ENCODE peak calls at places on chromosomes 7 and 10, in nine cellular contexts. G is astrocyte of the spinal cord, U is colonic mucosa, M is PC-3, Q is Panc1, J is HFF-Myc, L is MM.1S, C is fibroblast of mammary gland, A is GM12865. P is an unnamed sample.

GRCh38 chr7:129574487-129574886 is 37.0 kb upstream of the NRF1 start:
- DNase-seq in C (peak), G (peak), M (peak), J (peak), L (no peak), U (no peak), A (no peak), Q (no peak), P (peak)

GRCh38 chr10:55449981-55450380 is 649.0 kb upstream of the PCDH15 start:
- DNase-seq in M (peak), Q (no peak), J (no peak), A (no peak), L (no peak), C (no peak), U (no peak), G (no peak), P (no peak)

GRCh38 chr10:129792864-129793263 is 171.2 kb downstream of the EBF3 start:
- DNase-seq in Q (no peak), M (no peak), G (no peak), C (no peak), U (no peak), J (no peak), L (no peak), A (no peak), P (no peak)

GRCh38 chr10:103104721-103105120 is 88.4 kb downstream of the NT5C2 start:
- DNase-seq in G (no peak), A (no peak), M (peak), U (no peak), L (no peak), J (no peak), Q (no peak), C (no peak), P (no peak)

GRCh38 chr7:2372724-2373123 is 18.1 kb downstream of the EIF3B start:
- DNase-seq in J (no peak), U (no peak), Q (no peak), M (no peak), A (no peak), G (no peak), L (no peak), C (no peak), P (no peak)

GRCh38 chr7:41880107-41880506 is 177.2 kb upstream of the INHBA start:
- DNase-seq in L (no peak), G (peak), A (no peak), U (no peak), Q (no peak), M (peak), J (peak), C (peak), P (peak)

GRCh38 chr7:87475359-87476178 is at the start of gene ABCB4:
- DNase-seq in Q (no peak), J (no peak), M (no peak), A (peak), L (no peak), U (no peak), C (no peak), G (peak), P (no peak)

GRCh38 chr7:75979361-75980125 is 14.9 kb downstream of the TMEM120A start:
- DNase-seq in G (no peak), A (no peak), U (peak), J (no peak), M (no peak), Q (no peak), C (no peak), L (no peak), P (no peak)

GRCh38 chr10:70952921-70953320 is 64.6 kb upstream of the PCBD1 start:
- DNase-seq in M (no peak), J (no peak), A (no peak), Q (no peak), U (no peak), L (no peak), C (no peak), G (no peak), P (no peak)

GRCh38 chr10:110642204-110642979 is 1.7 kb upstream of the RBM20 start:
- DNase-seq in Q (no peak), M (no peak), G (no peak), C (no peak), L (no peak), J (no peak), U (no peak), A (no peak), P (no peak)

GRCh38 chr7:18494821-18495408 is 634 bp upstream of the HDAC9 start:
- DNase-seq in J (no peak), U (no peak), G (peak), L (peak), A (peak), C (peak), Q (no peak), M (no peak), P (no peak)

GRCh38 chr7:37659971-37660370 is 23.6 kb upstream of the GPR141 start:
- DNase-seq in J (no peak), A (no peak), C (no peak), M (no peak), G (no peak), Q (no peak), L (no peak), U (no peak), P (no peak)

GRCh38 chr10:127071126-127071525 is 125.3 kb downstream of the INSYN2A start:
- DNase-seq in U (no peak), L (no peak), M (no peak), J (no peak), Q (no peak), A (no peak), C (no peak), G (no peak), P (no peak)

GRCh38 chr7:130352335-130353074 is 7.9 kb downstream of the CPA5 start:
- DNase-seq in J (no peak), A (no peak), L (no peak), M (peak), G (peak), C (peak), Q (no peak), U (no peak), P (peak)

GRCh38 chr7:46173526-46174191 is 252.6 kb upstream of the IGFBP3 start:
- DNase-seq in G (no peak), L (no peak), Q (no peak), M (no peak), C (no peak), U (no peak), J (no peak), A (no peak), P (no peak)

GRCh38 chr10:73901261-73901660 is 9.7 kb upstream of the PLAU start:
- DNase-seq in J (no peak), L (no peak), M (no peak), Q (no peak), C (no peak), A (no peak), U (no peak), G (no peak), P (no peak)

GRCh38 chr10:53997953-53998352 is 803.1 kb downstream of the PCDH15 start:
- DNase-seq in C (no peak), L (no peak), G (no peak), M (peak), U (no peak), A (no peak), Q (no peak), J (no peak), P (no peak)

GRCh38 chr10:55979203-55979602 is 381.9 kb downstream of the ZWINT start:
- DNase-seq in C (no peak), M (no peak), Q (no peak), J (no peak), G (no peak), A (no peak), U (no peak), L (no peak), P (no peak)

GRCh38 chr7:159103382-159104187 is 41.1 kb downstream of the VIPR2 start:
- DNase-seq in A (no peak), Q (no peak), U (no peak), M (no peak), G (no peak), L (no peak), C (no peak), J (no peak), P (no peak)

GRCh38 chr7:138226001-138226476 is 149.8 kb downstream of the AKR1D1 start:
- DNase-seq in L (no peak), J (no peak), G (peak), M (peak), A (no peak), Q (no peak), C (no peak), U (peak), P (peak)

GRCh38 chr10:13642293-13642692 is 55.5 kb downstream of the PRPF18 start:
- DNase-seq in U (no peak), L (no peak), Q (no peak), J (no peak), G (no peak), A (no peak), M (no peak), C (no peak), P (no peak)

GRCh38 chr10:93514496-93514895 is 18.1 kb downstream of the CEP55 start:
- DNase-seq in G (no peak), M (no peak), C (no peak), U (no peak), Q (no peak), L (no peak), J (no peak), A (no peak), P (no peak)

GRCh38 chr10:104614245-104614831 is 26.8 kb upstream of the SORCS3 start:
- DNase-seq in C (peak), M (peak), Q (no peak), G (peak), J (no peak), U (peak), L (peak), A (peak), P (no peak)

GRCh38 chr7:69388462-69389137 is 209.7 kb upstream of the AUTS2 start:
- DNase-seq in J (no peak), Q (no peak), G (no peak), M (no peak), L (no peak), U (no peak), C (no peak), A (no peak), P (no peak)

GRCh38 chr10:11782793-11783557 is 40.2 kb upstream of the PROSER2 start:
- DNase-seq in C (peak), A (peak), L (peak), M (peak), U (no peak), G (peak), J (peak), Q (peak), P (peak)

GRCh38 chr10:287814-288213 is 152.6 kb downstream of the ZMYND11 start:
- DNase-seq in L (no peak), M (peak), U (no peak), C (no peak), J (no peak), Q (no peak), G (no peak), A (no peak), P (no peak)

GRCh38 chr10:93815304-93816091 is 57.8 kb downstream of the LGI1 start:
- DNase-seq in Q (no peak), U (no peak), J (no peak), L (no peak), G (peak), M (peak), C (no peak), A (peak), P (no peak)

GRCh38 chr7:49295136-49295535 is 370.8 kb downstream of the CDC14C start:
- DNase-seq in J (no peak), U (no peak), M (peak), Q (no peak), A (no peak), L (peak), C (peak), G (peak), P (no peak)

GRCh38 chr7:99469381-99470065 is 3.2 kb upstream of the ZNF789 start:
- DNase-seq in U (no peak), L (no peak), G (no peak), J (no peak), M (no peak), A (no peak), Q (no peak), C (peak), P (no peak)

GRCh38 chr7:48085433-48085791 is 3.7 kb upstream of the UPP1 start:
- DNase-seq in J (no peak), L (no peak), C (no peak), Q (no peak), U (no peak), M (no peak), A (peak), G (no peak), P (no peak)

GRCh38 chr7:2802504-2803341 is 41.4 kb downstream of the GNA12 start:
- DNase-seq in Q (peak), G (peak), M (peak), A (no peak), U (no peak), C (peak), L (no peak), J (no peak), P (no peak)

GRCh38 chr7:140923358-140924006 is 1.2 kb downstream of the BRAF start:
- DNase-seq in J (no peak), Q (no peak), L (no peak), M (peak), C (peak), G (peak), U (peak), A (peak), P (no peak)

GRCh38 chr10:27890971-27891370 is 107.9 kb downstream of the ODAD2 start:
- DNase-seq in Q (no peak), G (no peak), U (no peak), L (no peak), A (no peak), M (peak), J (no peak), C (no peak), P (no peak)

GRCh38 chr7:104548861-104549260 is 220.5 kb downstream of the LHFPL3 start:
- DNase-seq in U (no peak), M (peak), G (no peak), J (no peak), A (no peak), L (no peak), C (peak), Q (no peak), P (no peak)

GRCh38 chr10:3067045-3067858 is at the start of gene PFKP:
- DNase-seq in G (no peak), A (peak), M (no peak), C (no peak), J (no peak), U (peak), L (no peak), Q (no peak), P (no peak)

GRCh38 chr7:27147211-27148030 is at the start of gene HOXA6:
- DNase-seq in L (no peak), M (peak), A (no peak), U (peak), Q (no peak), J (no peak), G (peak), C (peak), P (no peak)

GRCh38 chr7:48040944-48041664 is 5.8 kb downstream of the C7orf57 start:
- DNase-seq in L (no peak), M (no peak), J (no peak), C (no peak), A (no peak), G (no peak), U (no peak), Q (no peak), P (no peak)

GRCh38 chr7:81284576-81284975 is 365.7 kb upstream of the SEMA3C start:
- DNase-seq in M (peak), C (peak), G (peak), U (no peak), Q (no peak), A (no peak), J (no peak), L (no peak), P (no peak)

GRCh38 chr7:73864981-73865711 is 4.2 kb downstream of the TMEM270 start:
- DNase-seq in Q (no peak), G (no peak), M (no peak), C (no peak), U (no peak), A (no peak), L (no peak), J (no peak), P (no peak)
- TF ChIP-seq CTCF in Q (no peak), G (no peak), M (no peak), C (no peak), U (no peak), A (no peak), L (no peak), J (no peak), P (no peak)

GRCh38 chr7:14457567-14458453 is 444.7 kb downstream of the DGKB start:
- DNase-seq in Q (peak), M (peak), A (peak), C (peak), G (peak), L (peak), J (peak), U (peak), P (peak)
- H3K4me3 ChIP-seq in Q (no peak), M (peak), A (no peak), C (peak), G (no peak), L (no peak), J (no peak), U (no peak), P (no peak)

DNA sequence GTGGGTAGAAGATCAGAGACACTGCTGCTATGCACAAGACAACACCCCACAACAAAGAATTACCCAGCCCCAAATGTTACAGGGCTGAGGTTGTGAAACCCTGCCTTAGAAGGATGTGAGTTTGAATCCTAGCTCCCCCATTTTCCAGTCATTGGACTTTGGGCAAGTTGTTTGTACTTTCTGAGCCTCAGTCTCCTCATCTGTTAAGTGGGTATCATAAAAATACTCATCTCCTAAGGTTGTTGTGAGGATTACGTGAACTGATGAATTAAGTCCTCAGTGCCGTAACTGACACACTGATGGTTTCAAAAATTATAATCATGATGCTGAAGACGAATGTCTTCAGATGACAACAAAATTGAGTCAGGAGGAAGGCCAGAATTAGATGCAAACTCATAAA is 30.3 kb downstream of the RHOBTB1 start:
- DNase-seq in A (no peak), C (no peak), M (no peak), Q (no peak), L (no peak), U (no peak), J (no peak), G (no peak), P (no peak)
- TF ChIP-seq CTCF in A (no peak), C (no peak), M (no peak), Q (no peak), L (no peak), U (no peak), J (no peak), G (no peak), P (no peak)

GRCh38 chr10:75399461-75400162 is 2.0 kb downstream of the ZNF503 start:
- DNase-seq in L (peak), C (peak), U (peak), A (peak), G (peak), M (peak), J (no peak), Q (no peak), P (no peak)

GRCh38 chr10:75398238-75398629 is 3.3 kb downstream of the ZNF503 start:
- DNase-seq in G (peak), Q (no peak), U (no peak), J (no peak), M (peak), C (no peak), L (no peak), A (no peak), P (no peak)

GRCh38 chr10:75397571-75397921 is 4.0 kb downstream of the ZNF503 start:
- DNase-seq in C (peak), J (no peak), A (no peak), Q (no peak), M (peak), G (peak), L (no peak), U (no peak), P (no peak)

GRCh38 chr10:75400163-75400768 is 1.3 kb downstream of the ZNF503 start:
- DNase-seq in M (no peak), A (no peak), U (no peak), J (no peak), G (no peak), L (no peak), C (peak), Q (no peak), P (no peak)

GRCh38 chr10:75398630-75399460 is 2.7 kb downstream of the ZNF503 start:
- DNase-seq in Q (no peak), U (peak), G (peak), L (no peak), M (peak), J (no peak), A (no peak), C (no peak), P (no peak)
- H3K4me3 ChIP-seq in Q (peak), U (peak), G (peak), L (no peak), M (peak), J (peak), A (no peak), C (peak), P (peak)

GRCh38 chr7:20279979-20280378 is 50.7 kb upstream of the ITGB8 start:
- DNase-seq in Q (no peak), L (no peak), G (no peak), A (no peak), U (no peak), J (no peak), M (no peak), C (no peak), P (no peak)

GRCh38 chr7:20282960-20283359 is 47.7 kb upstream of the ITGB8 start:
- DNase-seq in Q (no peak), G (no peak), L (no peak), U (no peak), C (no peak), A (no peak), M (no peak), J (no peak), P (no peak)

GRCh38 chr7:20283997-20284396 is 46.7 kb upstream of the ITGB8 start:
- DNase-seq in J (no peak), G (no peak), Q (no peak), U (no peak), C (no peak), L (peak), M (no peak), A (peak), P (no peak)

GRCh38 chr7:20283385-20283784 is 47.3 kb upstream of the ITGB8 start:
- DNase-seq in Q (no peak), M (no peak), C (no peak), U (no peak), G (no peak), L (no peak), A (no peak), J (no peak), P (no peak)

GRCh38 chr7:20280475-20281351 is 50.0 kb upstream of the ITGB8 start:
- DNase-seq in Q (no peak), M (peak), C (peak), J (peak), A (no peak), G (peak), L (no peak), U (no peak), P (peak)
- TF ChIP-seq CTCF in Q (no peak), M (no peak), C (no peak), J (no peak), A (no peak), G (no peak), L (no peak), U (no peak), P (no peak)

DNA sequence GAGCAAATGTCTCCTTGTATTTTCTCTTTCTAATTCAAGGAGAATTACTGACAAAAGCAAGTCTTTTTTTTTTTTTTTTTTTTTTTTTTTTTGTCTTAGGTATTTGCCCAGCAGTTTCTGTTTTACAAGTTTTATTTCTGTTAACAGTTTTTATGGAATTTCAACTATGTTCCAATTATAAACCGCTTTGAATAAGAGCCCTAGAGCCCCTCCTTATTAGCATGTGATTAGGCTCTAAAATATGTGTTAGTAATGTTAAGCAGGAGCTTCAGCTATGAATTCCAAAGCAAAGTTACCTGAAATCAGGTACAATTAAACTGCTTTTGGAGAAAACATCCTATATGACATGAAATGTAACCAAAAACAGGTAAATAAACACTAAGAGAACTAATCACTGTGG is 997.0 kb upstream of the POT1 start:
- DNase-seq in J (no peak), M (peak), Q (no peak), C (no peak), L (no peak), U (no peak), G (no peak), A (no peak), P (no peak)
- H3K4me3 ChIP-seq in J (no peak), M (no peak), Q (no peak), C (no peak), L (no peak), U (no peak), G (no peak), A (no peak), P (no peak)

GRCh38 chr7:30523466-30523865 is 18.8 kb upstream of the GGCT start:
- DNase-seq in A (no peak), G (no peak), U (no peak), M (no peak), C (no peak), L (no peak), Q (no peak), J (no peak), P (no peak)
- TF ChIP-seq CTCF in A (no peak), G (no peak), U (no peak), M (no peak), C (no peak), L (no peak), Q (no peak), J (no peak), P (no peak)

GRCh38 chr7:6691103-6691502 is 15.6 kb downstream of the ZNF12 start:
- DNase-seq in A (no peak), Q (no peak), M (no peak), C (no peak), G (no peak), U (no peak), J (no peak), L (no peak), P (no peak)
- H3K4me3 ChIP-seq in A (no peak), Q (no peak), M (peak), C (no peak), G (no peak), U (no peak), J (no peak), L (no peak), P (no peak)

GRCh38 chr7:151175047-151175792 is 7.7 kb upstream of the GBX1 start:
- DNase-seq in M (no peak), U (no peak), J (no peak), Q (no peak), L (no peak), G (no peak), C (no peak), A (no peak), P (no peak)

GRCh38 chr7:151176401-151176800 is 8.9 kb upstream of the GBX1 start:
- DNase-seq in G (no peak), C (no peak), A (no peak), L (no peak), M (no peak), Q (no peak), J (no peak), U (no peak), P (no peak)

GRCh38 chr7:151177310-151177709 is 9.7 kb downstream of the ASB10 start:
- DNase-seq in C (no peak), A (no peak), G (no peak), Q (no peak), M (no peak), U (no peak), L (no peak), J (no peak), P (no peak)

GRCh38 chr7:151174246-151175046 is 7.0 kb upstream of the GBX1 start:
- DNase-seq in A (no peak), M (no peak), C (peak), J (no peak), G (no peak), U (no peak), L (no peak), Q (no peak), P (no peak)

GRCh38 chr7:151175793-151176311 is 8.4 kb upstream of the GBX1 start:
- DNase-seq in M (peak), U (no peak), A (no peak), G (no peak), J (no peak), L (no peak), C (no peak), Q (no peak), P (no peak)
- TF ChIP-seq CTCF in M (peak), U (no peak), A (no peak), G (no peak), J (no peak), L (peak), C (no peak), Q (no peak), P (no peak)

P was measured in astrocyte of the cerebellum.